ENCODE peak calls at places on chromosomes 16 and 17, in eight cellular contexts. T is A549, P is right atrium auricular region, H is astrocyte, B is OCI-LY7, Q is heart right ventricle, U is H9, M is type B pancreatic cell. W is an unnamed sample.

GRCh38 chr16:19085679-19086200 is 18.3 kb downstream of the COQ7 start:
- DNase-seq in T (no peak), P (no peak), H (peak), B (no peak), Q (no peak), U (no peak), M (no peak), W (no peak)

GRCh38 chr16:57898961-57899360 is 72.0 kb downstream of the CNGB1 start:
- DNase-seq in T (no peak), P (no peak), H (no peak), B (no peak), Q (no peak), U (no peak), M (no peak), W (no peak)

GRCh38 chr17:72392056-72393010 is 271.5 kb downstream of the SOX9 start:
- DNase-seq in T (peak), P (no peak), H (peak), B (peak), Q (no peak), U (no peak), M (no peak), W (no peak)

GRCh38 chr17:28426081-28426519 is 20.1 kb upstream of the SLC46A1 start:
- DNase-seq in T (peak), P (peak), H (no peak), B (no peak), Q (no peak), U (peak), M (no peak), W (no peak)

GRCh38 chr17:81961087-81961514 is at the start of gene NOTUM:
- DNase-seq in T (no peak), P (no peak), H (no peak), B (peak), Q (no peak), U (no peak), M (peak), W (no peak)

GRCh38 chr16:70374213-70374612 is 27.5 kb downstream of the DDX19A start:
- DNase-seq in T (no peak), P (no peak), H (no peak), B (no peak), Q (no peak), U (no peak), M (no peak), W (no peak)

GRCh38 chr17:77061711-77062110 is 79.1 kb upstream of the SEC14L1 start:
- DNase-seq in T (no peak), P (no peak), H (no peak), B (no peak), Q (no peak), U (no peak), M (no peak), W (no peak)

GRCh38 chr17:73698966-73699365 is 54.7 kb upstream of the SDK2 start:
- DNase-seq in T (no peak), P (no peak), H (no peak), B (no peak), Q (no peak), U (peak), M (no peak), W (no peak)

GRCh38 chr17:73969956-73970355 is 233.5 kb upstream of the RPL38 start:
- DNase-seq in T (no peak), P (no peak), H (no peak), B (no peak), Q (no peak), U (no peak), M (no peak), W (no peak)

GRCh38 chr16:1181715-1182671 is 29.1 kb downstream of the CACNA1H start:
- DNase-seq in T (peak), P (peak), H (peak), B (no peak), Q (peak), U (no peak), M (no peak), W (no peak)

GRCh38 chr16:88681084-88681680 is 5.1 kb downstream of the SNAI3 start:
- DNase-seq in T (peak), P (no peak), H (no peak), B (peak), Q (no peak), U (peak), M (no peak), W (peak)
- TF ChIP-seq CTCF in T (peak), P (no peak), H (no peak), B (peak), Q (peak), U (peak), M (peak), W (peak)

DNA sequence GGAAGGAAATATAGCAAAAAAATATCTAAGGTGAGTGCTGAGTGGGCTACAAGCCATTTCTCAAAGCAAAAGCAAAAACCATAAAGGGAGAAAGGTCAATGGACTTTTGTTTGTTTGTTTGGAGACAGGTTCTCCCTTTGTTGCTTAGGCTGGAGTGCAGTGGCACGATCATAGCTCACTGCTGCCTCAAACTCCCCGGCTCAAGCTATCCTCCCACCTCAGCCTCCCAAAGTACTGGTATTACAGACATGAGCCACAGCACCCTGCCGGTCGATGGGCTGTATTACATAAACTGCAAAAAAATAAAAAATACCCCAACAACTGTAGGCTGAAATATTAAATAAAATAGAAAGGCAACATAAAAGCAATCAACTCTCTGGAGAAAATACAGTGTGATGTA is 3.5 kb upstream of the RBBP6 start:
- DNase-seq in T (no peak), P (no peak), H (no peak), B (no peak), Q (no peak), U (no peak), M (no peak), W (no peak)
- TF ChIP-seq CTCF in T (no peak), P (no peak), H (no peak), B (no peak), Q (no peak), U (no peak), M (no peak), W (peak)

GRCh38 chr17:55769625-55770000 is 18.8 kb downstream of the PCTP start:
- DNase-seq in T (peak), P (no peak), H (peak), B (no peak), Q (no peak), U (no peak), M (no peak), W (no peak)

GRCh38 chr17:55773671-55774070 is 22.8 kb downstream of the PCTP start:
- DNase-seq in T (no peak), P (no peak), H (no peak), B (no peak), Q (no peak), U (no peak), M (no peak), W (no peak)

GRCh38 chr17:55768946-55769624 is 18.2 kb downstream of the PCTP start:
- DNase-seq in T (no peak), P (no peak), H (no peak), B (no peak), Q (no peak), U (no peak), M (no peak), W (no peak)

GRCh38 chr17:55772086-55772485 is 21.2 kb downstream of the PCTP start:
- DNase-seq in T (no peak), P (no peak), H (no peak), B (no peak), Q (no peak), U (no peak), M (no peak), W (no peak)

GRCh38 chr17:55770220-55770870 is 19.5 kb downstream of the PCTP start:
- DNase-seq in T (peak), P (no peak), H (peak), B (peak), Q (no peak), U (no peak), M (no peak), W (peak)
- TF ChIP-seq CTCF in T (peak), P (peak), H (peak), B (peak), Q (peak), U (peak), M (peak), W (peak)

GRCh38 chr16:67957622-67958021 is 10.8 kb downstream of the SLC12A4 start:
- DNase-seq in T (no peak), P (no peak), H (no peak), B (no peak), Q (no peak), U (no peak), M (no peak), W (no peak)
- TF ChIP-seq CTCF in T (no peak), P (no peak), H (no peak), B (no peak), Q (no peak), U (no peak), M (no peak), W (no peak)

GRCh38 chr16:15446901-15447300 is 12.5 kb downstream of the BMERB1 start:
- DNase-seq in T (no peak), P (no peak), H (no peak), B (no peak), Q (no peak), U (no peak), M (no peak), W (no peak)
- TF ChIP-seq CTCF in T (no peak), P (no peak), H (no peak), B (no peak), Q (no peak), U (no peak), M (no peak), W (no peak)

DNA sequence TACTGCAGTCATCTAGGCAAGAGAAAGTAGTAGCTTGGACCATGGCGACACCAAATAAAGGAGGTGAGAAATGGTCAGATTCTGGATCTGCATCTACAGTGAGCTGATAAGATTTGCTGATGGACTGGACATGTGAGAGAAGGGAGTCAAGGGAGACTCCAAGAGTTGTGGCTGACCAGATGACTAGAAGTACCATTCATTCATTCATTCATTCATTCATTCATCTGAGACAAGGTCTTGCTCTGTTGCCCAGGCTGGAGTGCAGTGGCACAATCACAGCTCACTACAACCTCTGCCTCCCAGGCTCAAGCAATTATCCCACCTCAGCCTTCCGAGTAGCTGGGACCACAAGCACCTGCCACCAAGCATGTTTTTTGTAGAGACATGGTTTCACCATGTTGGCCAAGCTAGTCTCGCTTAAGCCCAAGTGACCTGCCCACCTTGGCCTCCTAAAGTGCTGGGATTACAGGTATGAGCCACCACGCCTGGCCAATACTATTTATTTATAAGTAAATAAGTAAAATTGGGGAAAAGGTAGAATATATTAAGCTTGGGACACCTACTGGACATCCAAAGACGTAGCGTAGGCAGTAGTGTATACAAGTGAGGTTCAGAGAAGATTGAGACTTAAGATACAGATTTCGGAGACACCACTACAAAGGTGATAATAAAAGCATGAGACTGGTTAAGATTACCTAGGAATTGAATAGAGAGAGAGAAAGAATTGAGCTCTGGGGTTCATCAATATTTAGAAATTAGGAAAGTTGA is 15.7 kb upstream of the RNF43 start:
- DNase-seq in T (no peak), P (no peak), H (no peak), B (peak), Q (no peak), U (no peak), M (no peak), W (no peak)
- TF ChIP-seq CTCF in T (no peak), P (no peak), H (no peak), B (peak), Q (no peak), U (no peak), M (peak), W (no peak)

GRCh38 chr16:31711344-31711845 is 162.2 kb upstream of the ZNF267 start:
- DNase-seq in T (no peak), P (no peak), H (no peak), B (no peak), Q (no peak), U (no peak), M (no peak), W (no peak)
- TF ChIP-seq CTCF in T (no peak), P (no peak), H (no peak), B (peak), Q (no peak), U (peak), M (no peak), W (peak)

W was measured in GM13977.